ENCODE peak calls at places on chromosomes 5 and 9, in five cellular contexts. One of them, this sample, is unnamed.

GRCh38 chr9:20353931-20354652 is 268.2 kb downstream of the MLLT3 start:
- DNase-seq in iPS-NIHi11: no peak
- DNase-seq in GM06990: peak
- DNase-seq in cardiac muscle cell: no peak
- DNase-seq in activated CD8-positive, alpha-beta memory T cell treated with anti-CD3 and anti-CD28 coated beads, Interleukin-2, amount 50 U/mL, for 48 hours: no peak
- DNase-seq in this sample: no peak

GRCh38 chr5:113264061-113264460 is 170.7 kb downstream of the TSSK1B start:
- DNase-seq in cardiac muscle cell: peak
- DNase-seq in activated CD8-positive, alpha-beta memory T cell treated with anti-CD3 and anti-CD28 coated beads, Interleukin-2, amount 50 U/mL, for 48 hours: no peak
- DNase-seq in GM06990: no peak
- DNase-seq in iPS-NIHi11: no peak
- DNase-seq in this sample: no peak

GRCh38 chr5:68746220-68747076 is 347.4 kb upstream of the SLC30A5 start:
- DNase-seq in iPS-NIHi11: no peak
- DNase-seq in activated CD8-positive, alpha-beta memory T cell treated with anti-CD3 and anti-CD28 coated beads, Interleukin-2, amount 50 U/mL, for 48 hours: no peak
- DNase-seq in GM06990: no peak
- DNase-seq in cardiac muscle cell: no peak
- DNase-seq in this sample: no peak

GRCh38 chr5:179699640-179700298 is 1.0 kb downstream of the CANX start:
- DNase-seq in GM06990: peak
- DNase-seq in iPS-NIHi11: no peak
- DNase-seq in activated CD8-positive, alpha-beta memory T cell treated with anti-CD3 and anti-CD28 coated beads, Interleukin-2, amount 50 U/mL, for 48 hours: peak
- DNase-seq in cardiac muscle cell: peak
- DNase-seq in this sample: peak

GRCh38 chr5:82351754-82352145 is 73.6 kb upstream of the RPS23 start:
- DNase-seq in activated CD8-positive, alpha-beta memory T cell treated with anti-CD3 and anti-CD28 coated beads, Interleukin-2, amount 50 U/mL, for 48 hours: no peak
- DNase-seq in cardiac muscle cell: peak
- DNase-seq in GM06990: no peak
- DNase-seq in iPS-NIHi11: peak
- DNase-seq in this sample: peak

GRCh38 chr9:136308262-136309053 is 4.6 kb upstream of the CCDC187 start:
- DNase-seq in GM06990: no peak
- DNase-seq in activated CD8-positive, alpha-beta memory T cell treated with anti-CD3 and anti-CD28 coated beads, Interleukin-2, amount 50 U/mL, for 48 hours: no peak
- DNase-seq in iPS-NIHi11: no peak
- DNase-seq in cardiac muscle cell: no peak
- DNase-seq in this sample: no peak

GRCh38 chr9:133341369-133342082 is 5.5 kb upstream of the SURF6 start:
- DNase-seq in activated CD8-positive, alpha-beta memory T cell treated with anti-CD3 and anti-CD28 coated beads, Interleukin-2, amount 50 U/mL, for 48 hours: no peak
- DNase-seq in cardiac muscle cell: no peak
- DNase-seq in iPS-NIHi11: no peak
- DNase-seq in GM06990: no peak
- DNase-seq in this sample: no peak

GRCh38 chr5:14413331-14413750 is 168.3 kb upstream of the OTULINL start:
- DNase-seq in iPS-NIHi11: no peak
- DNase-seq in activated CD8-positive, alpha-beta memory T cell treated with anti-CD3 and anti-CD28 coated beads, Interleukin-2, amount 50 U/mL, for 48 hours: no peak
- DNase-seq in GM06990: no peak
- DNase-seq in cardiac muscle cell: no peak
- DNase-seq in this sample: no peak

GRCh38 chr9:110255417-110256141 is 728 bp downstream of the TXN start:
- DNase-seq in iPS-NIHi11: peak
- DNase-seq in cardiac muscle cell: peak
- DNase-seq in activated CD8-positive, alpha-beta memory T cell treated with anti-CD3 and anti-CD28 coated beads, Interleukin-2, amount 50 U/mL, for 48 hours: peak
- DNase-seq in GM06990: peak
- DNase-seq in this sample: peak

GRCh38 chr9:78369644-78370219 is 72.8 kb downstream of the PSAT1 start:
- DNase-seq in GM06990: no peak
- DNase-seq in cardiac muscle cell: peak
- DNase-seq in activated CD8-positive, alpha-beta memory T cell treated with anti-CD3 and anti-CD28 coated beads, Interleukin-2, amount 50 U/mL, for 48 hours: peak
- DNase-seq in iPS-NIHi11: peak
- DNase-seq in this sample: peak

GRCh38 chr5:169128679-169129078 is 172.3 kb downstream of the SLIT3 start:
- DNase-seq in cardiac muscle cell: no peak
- DNase-seq in iPS-NIHi11: no peak
- DNase-seq in GM06990: no peak
- DNase-seq in activated CD8-positive, alpha-beta memory T cell treated with anti-CD3 and anti-CD28 coated beads, Interleukin-2, amount 50 U/mL, for 48 hours: no peak
- DNase-seq in this sample: no peak

GRCh38 chr9:126153382-126153781 is 173.2 kb upstream of the MVB12B start:
- DNase-seq in GM06990: no peak
- DNase-seq in iPS-NIHi11: no peak
- DNase-seq in activated CD8-positive, alpha-beta memory T cell treated with anti-CD3 and anti-CD28 coated beads, Interleukin-2, amount 50 U/mL, for 48 hours: no peak
- DNase-seq in cardiac muscle cell: no peak
- DNase-seq in this sample: no peak

GRCh38 chr5:143541943-143542797 is 138.7 kb upstream of the NR3C1 start:
- DNase-seq in iPS-NIHi11: no peak
- DNase-seq in activated CD8-positive, alpha-beta memory T cell treated with anti-CD3 and anti-CD28 coated beads, Interleukin-2, amount 50 U/mL, for 48 hours: no peak
- DNase-seq in cardiac muscle cell: no peak
- DNase-seq in GM06990: no peak
- DNase-seq in this sample: no peak

GRCh38 chr5:171651102-171651501 is 134.5 kb upstream of the SMIM23 start:
- DNase-seq in cardiac muscle cell: no peak
- DNase-seq in iPS-NIHi11: no peak
- DNase-seq in activated CD8-positive, alpha-beta memory T cell treated with anti-CD3 and anti-CD28 coated beads, Interleukin-2, amount 50 U/mL, for 48 hours: no peak
- DNase-seq in GM06990: no peak
- DNase-seq in this sample: no peak

GRCh38 chr5:67680109-67680508 is 483.5 kb upstream of the CD180 start:
- DNase-seq in GM06990: no peak
- DNase-seq in cardiac muscle cell: no peak
- DNase-seq in iPS-NIHi11: no peak
- DNase-seq in activated CD8-positive, alpha-beta memory T cell treated with anti-CD3 and anti-CD28 coated beads, Interleukin-2, amount 50 U/mL, for 48 hours: no peak
- DNase-seq in this sample: no peak

GRCh38 chr5:169701910-169702451 is 64.9 kb downstream of the DOCK2 start:
- DNase-seq in cardiac muscle cell: peak
- DNase-seq in activated CD8-positive, alpha-beta memory T cell treated with anti-CD3 and anti-CD28 coated beads, Interleukin-2, amount 50 U/mL, for 48 hours: no peak
- DNase-seq in iPS-NIHi11: peak
- DNase-seq in GM06990: no peak
- DNase-seq in this sample: no peak

GRCh38 chr9:37297592-37297991 is 124.9 kb upstream of the GRHPR start:
- DNase-seq in iPS-NIHi11: no peak
- DNase-seq in GM06990: no peak
- DNase-seq in activated CD8-positive, alpha-beta memory T cell treated with anti-CD3 and anti-CD28 coated beads, Interleukin-2, amount 50 U/mL, for 48 hours: no peak
- DNase-seq in cardiac muscle cell: no peak
- DNase-seq in this sample: no peak

GRCh38 chr9:14320272-14321245 is 6.6 kb upstream of the NFIB start:
- DNase-seq in GM06990: no peak
- DNase-seq in cardiac muscle cell: peak
- DNase-seq in iPS-NIHi11: no peak
- DNase-seq in activated CD8-positive, alpha-beta memory T cell treated with anti-CD3 and anti-CD28 coated beads, Interleukin-2, amount 50 U/mL, for 48 hours: no peak
- DNase-seq in this sample: no peak

GRCh38 chr5:149957855-149958254 is 2.7 kb upstream of the SLC26A2 start:
- DNase-seq in activated CD8-positive, alpha-beta memory T cell treated with anti-CD3 and anti-CD28 coated beads, Interleukin-2, amount 50 U/mL, for 48 hours: no peak
- DNase-seq in iPS-NIHi11: no peak
- DNase-seq in GM06990: no peak
- DNase-seq in cardiac muscle cell: no peak
- DNase-seq in this sample: no peak

GRCh38 chr9:119027901-119028699 is 341.1 kb downstream of the BRINP1 start:
- DNase-seq in iPS-NIHi11: no peak
- DNase-seq in GM06990: no peak
- DNase-seq in activated CD8-positive, alpha-beta memory T cell treated with anti-CD3 and anti-CD28 coated beads, Interleukin-2, amount 50 U/mL, for 48 hours: no peak
- DNase-seq in cardiac muscle cell: no peak
- DNase-seq in this sample: no peak

GRCh38 chr9:130884542-130885421 is 11.8 kb downstream of the QRFP start:
- DNase-seq in activated CD8-positive, alpha-beta memory T cell treated with anti-CD3 and anti-CD28 coated beads, Interleukin-2, amount 50 U/mL, for 48 hours: no peak
- DNase-seq in GM06990: no peak
- DNase-seq in iPS-NIHi11: no peak
- DNase-seq in cardiac muscle cell: no peak
- DNase-seq in this sample: no peak

GRCh38 chr5:137665678-137666077 is 70.2 kb downstream of the KLHL3 start:
- DNase-seq in iPS-NIHi11: no peak
- DNase-seq in cardiac muscle cell: peak
- DNase-seq in GM06990: no peak
- DNase-seq in activated CD8-positive, alpha-beta memory T cell treated with anti-CD3 and anti-CD28 coated beads, Interleukin-2, amount 50 U/mL, for 48 hours: no peak
- DNase-seq in this sample: no peak

GRCh38 chr5:50744761-50745160 is 78.3 kb downstream of the PARP8 start:
- DNase-seq in activated CD8-positive, alpha-beta memory T cell treated with anti-CD3 and anti-CD28 coated beads, Interleukin-2, amount 50 U/mL, for 48 hours: no peak
- DNase-seq in cardiac muscle cell: peak
- DNase-seq in iPS-NIHi11: no peak
- DNase-seq in GM06990: peak
- DNase-seq in this sample: peak

GRCh38 chr5:143066556-143067281 is 296.5 kb downstream of the ARHGAP26 start:
- DNase-seq in cardiac muscle cell: no peak
- DNase-seq in activated CD8-positive, alpha-beta memory T cell treated with anti-CD3 and anti-CD28 coated beads, Interleukin-2, amount 50 U/mL, for 48 hours: no peak
- DNase-seq in iPS-NIHi11: peak
- DNase-seq in GM06990: peak
- DNase-seq in this sample: peak

GRCh38 chr5:68151812-68152211 is 63.7 kb upstream of the PIK3R1 start:
- DNase-seq in iPS-NIHi11: no peak
- DNase-seq in cardiac muscle cell: no peak
- DNase-seq in activated CD8-positive, alpha-beta memory T cell treated with anti-CD3 and anti-CD28 coated beads, Interleukin-2, amount 50 U/mL, for 48 hours: no peak
- DNase-seq in GM06990: no peak
- DNase-seq in this sample: no peak

GRCh38 chr5:72628771-72629313 is 121.6 kb upstream of the ZNF366 start:
- DNase-seq in activated CD8-positive, alpha-beta memory T cell treated with anti-CD3 and anti-CD28 coated beads, Interleukin-2, amount 50 U/mL, for 48 hours: no peak
- DNase-seq in GM06990: no peak
- DNase-seq in cardiac muscle cell: no peak
- DNase-seq in iPS-NIHi11: no peak
- DNase-seq in this sample: no peak